ENCODE peak calls at places on chromosomes 1 and 21, in seven cellular contexts. O is K562, Y is SK-N-SH, S is HCT116, B is H1, C is GM12878, U is HepG2. M is an unnamed sample.

GRCh38 chr1:184827600-184828368 is 73.1 kb upstream of the EDEM3 start:
- DNase-seq in S (no peak), C (no peak), Y (no peak), B (no peak), U (no peak), O (no peak), M (no peak)

GRCh38 chr1:38962113-38962512 is 20.5 kb upstream of the RHBDL2 start:
- DNase-seq in O (no peak), Y (no peak), S (no peak), B (no peak), U (no peak), C (no peak), M (no peak)

GRCh38 chr1:210654176-210654786 is 325.6 kb downstream of the HHAT start:
- DNase-seq in C (no peak), Y (no peak), S (no peak), O (no peak), B (no peak), U (no peak), M (no peak)

GRCh38 chr21:33655591-33656221 is 13.4 kb downstream of the ITSN1 start:
- DNase-seq in O (peak; percentile 34), S (peak; percentile 96), C (no peak), U (no peak), B (no peak), Y (no peak), M (no peak)

GRCh38 chr1:30764396-30764795 is 6.8 kb upstream of the LAPTM5 start:
- DNase-seq in S (no peak), C (no peak), Y (no peak), O (no peak), B (no peak), U (no peak), M (no peak)

GRCh38 chr1:26119892-26120608 is 8.4 kb downstream of the PDIK1L start:
- DNase-seq in S (no peak), B (no peak), O (no peak), C (no peak), U (no peak), Y (no peak), M (no peak)

GRCh38 chr1:111737216-111738132 is 1.7 kb downstream of the INKA2 start:
- DNase-seq in S (no peak), B (no peak), C (no peak), Y (no peak), U (no peak), O (no peak), M (no peak)

GRCh38 chr1:214650664-214651063 is 47.7 kb downstream of the CENPF start:
- DNase-seq in O (no peak), B (no peak), C (no peak), Y (no peak), S (no peak), U (no peak), M (no peak)

GRCh38 chr1:40708750-40709099 is 17.2 kb downstream of the NFYC start:
- DNase-seq in U (peak; percentile 77), B (no peak), Y (peak; percentile 74), O (peak; percentile 83), S (peak; percentile 79), C (no peak), M (peak; percentile 83)

GRCh38 chr21:40846057-40846456 is 901 bp downstream of the DSCAM start:
- DNase-seq in U (no peak), B (no peak), S (no peak), Y (no peak), C (no peak), O (no peak), M (no peak)

GRCh38 chr21:10425856-10426255 is 95.5 kb upstream of the TPTE start:
- DNase-seq in C (no peak), U (no peak), S (no peak), O (peak; percentile 13), Y (no peak), B (no peak), M (no peak)

GRCh38 chr1:22808846-22809501 is 98.3 kb downstream of the EPHB2 start:
- DNase-seq in O (no peak), Y (peak; percentile 74), S (no peak), U (no peak), C (no peak), B (no peak), M (no peak)

GRCh38 chr1:54407957-54408700 is 1.9 kb upstream of the SSBP3 start:
- DNase-seq in Y (no peak), S (peak; percentile 61), U (no peak), C (no peak), B (no peak), O (peak; percentile 54), M (no peak)

GRCh38 chr1:102572637-102573036 is 535.7 kb downstream of the COL11A1 start:
- DNase-seq in C (no peak), U (no peak), Y (no peak), B (no peak), S (no peak), O (no peak), M (no peak)

GRCh38 chr21:45283611-45284455 is 3.9 kb downstream of the POFUT2 start:
- DNase-seq in C (no peak), S (no peak), B (no peak), Y (no peak), O (no peak), U (no peak), M (no peak)

DNA sequence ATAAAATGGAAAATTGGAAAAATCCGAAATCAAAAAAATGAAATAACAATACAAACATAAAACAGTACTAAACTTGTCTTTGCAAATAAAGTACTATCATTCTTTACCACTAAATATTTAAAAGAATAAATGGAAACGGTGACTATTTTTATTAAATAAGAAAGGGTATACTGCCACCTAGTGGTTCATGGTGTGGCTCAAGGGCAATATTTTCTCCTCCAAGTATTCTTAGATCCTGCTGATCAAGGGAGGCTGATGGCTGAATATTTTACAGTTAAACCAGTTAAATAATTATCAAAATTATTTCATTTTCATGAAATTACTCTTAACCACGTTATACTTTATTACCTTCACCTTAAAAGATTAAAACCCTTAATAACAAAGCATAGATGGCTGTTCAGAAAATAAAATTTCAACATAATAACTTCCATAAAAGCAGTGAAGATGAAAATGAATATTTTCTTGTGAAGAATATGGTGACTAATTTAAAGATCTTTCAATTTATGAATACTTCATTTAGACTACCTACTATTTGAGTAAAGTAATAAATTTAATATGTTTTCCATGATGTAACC is 1793.9 kb downstream of the NCAM2 start:
- DNase-seq in O (peak; percentile 47), S (no peak), U (peak; percentile 12), B (no peak), C (no peak), Y (peak; percentile 60), M (no peak)
- TF ChIP-seq JUND in O (no peak), S (no peak), U (no peak), B (no peak), C (no peak), Y (no peak), M (no peak)

GRCh38 chr1:42163114-42163513 is 1.4 kb downstream of the GUCA2A start:
- DNase-seq in B (no peak), S (no peak), C (no peak), O (peak; percentile 66), U (peak; percentile 27), Y (no peak), M (peak; percentile 37)
- TF ChIP-seq JUND in B (no peak), S (no peak), C (no peak), O (no peak), U (no peak), Y (no peak), M (no peak)

GRCh38 chr1:155507960-155508359 is 54.6 kb downstream of the ASH1L start:
- DNase-seq in Y (no peak), B (no peak), O (no peak), C (no peak), S (no peak), U (no peak), M (no peak)

GRCh38 chr1:155514582-155515187 is 47.9 kb downstream of the ASH1L start:
- DNase-seq in B (no peak), Y (no peak), O (no peak), U (no peak), C (no peak), S (no peak), M (no peak)

GRCh38 chr1:155518484-155518883 is 44.1 kb downstream of the ASH1L start:
- DNase-seq in S (no peak), B (no peak), O (no peak), Y (no peak), C (no peak), U (no peak), M (no peak)

GRCh38 chr1:155509064-155509463 is 53.5 kb downstream of the ASH1L start:
- DNase-seq in C (no peak), O (no peak), B (no peak), U (no peak), Y (no peak), S (no peak), M (no peak)

GRCh38 chr1:155513300-155513926 is 49.2 kb downstream of the ASH1L start:
- DNase-seq in B (no peak), O (no peak), U (no peak), Y (peak; percentile 33), S (no peak), C (no peak), M (no peak)
- TF ChIP-seq JUND in B (no peak), O (no peak), U (no peak), Y (peak; percentile 18), S (no peak), C (no peak), M (no peak)

DNA sequence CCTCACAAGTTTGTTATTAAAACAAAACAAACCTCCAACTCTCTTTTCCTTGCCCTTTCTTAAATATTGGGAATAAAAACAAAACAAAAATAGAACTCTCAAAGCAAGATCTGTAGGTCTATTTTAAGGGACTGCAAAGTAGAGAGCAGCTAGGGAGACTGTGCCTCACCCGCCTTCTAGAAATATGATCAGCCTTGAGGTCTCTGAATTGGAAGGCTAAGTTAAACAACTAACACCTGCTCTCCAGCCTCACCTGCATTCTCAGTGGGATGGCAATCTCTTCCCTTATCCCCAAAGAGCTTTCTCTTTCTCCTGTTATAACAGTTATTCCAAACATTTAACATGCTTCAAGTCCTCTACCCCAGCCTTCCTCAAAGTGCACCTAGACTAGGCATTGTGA is 75.5 kb upstream of the TNR start:
- DNase-seq in C (no peak), U (no peak), Y (no peak), O (no peak), B (no peak), S (no peak), M (no peak)
- TF ChIP-seq JUND in C (no peak), U (no peak), Y (no peak), O (no peak), B (no peak), S (no peak), M (no peak)

GRCh38 chr1:117414943-117415342 is 47.7 kb downstream of the MAN1A2 start:
- DNase-seq in U (no peak), C (no peak), Y (no peak), B (no peak), S (no peak), O (no peak), M (no peak)

GRCh38 chr1:117416004-117416403 is 48.8 kb downstream of the MAN1A2 start:
- DNase-seq in B (no peak), O (no peak), C (no peak), Y (no peak), S (no peak), U (no peak), M (no peak)

GRCh38 chr1:117413412-117413811 is 46.2 kb downstream of the MAN1A2 start:
- DNase-seq in Y (no peak), O (no peak), S (no peak), C (no peak), B (no peak), U (no peak), M (no peak)

GRCh38 chr1:117412472-117412871 is 45.2 kb downstream of the MAN1A2 start:
- DNase-seq in O (no peak), C (no peak), S (no peak), U (no peak), Y (no peak), B (no peak), M (no peak)

GRCh38 chr1:117416546-117417117 is 49.4 kb downstream of the MAN1A2 start:
- DNase-seq in O (no peak), S (no peak), C (no peak), B (no peak), Y (no peak), U (no peak), M (no peak)
- TF ChIP-seq JUND in O (no peak), S (no peak), C (no peak), B (no peak), Y (no peak), U (no peak), M (no peak)

M was measured in T47D.